ENCODE peak calls at places on chromosomes 3 and 15, in ten cellular contexts. X, B, R, L, C, O, P, T, S and Z are unnamed samples. For H3K4me1, the result is how much of the 10 kb centered on the place peaks cover.

GRCh38 chr3:73623996-73624362 is 762 bp downstream of the PDZRN3 start:
- DNase-seq in B (peak), C (peak), X (peak), O (peak), P (peak), T (peak), L (peak), R (no peak), S (peak), Z (peak)

GRCh38 chr15:89377842-89378698 is 43.4 kb upstream of the POLG start:
- DNase-seq in R (no peak), T (no peak), L (peak), X (no peak), O (no peak), C (no peak), P (peak), S (no peak), B (no peak), Z (no peak)

GRCh38 chr3:190645932-190646331 is 132.0 kb downstream of the IL1RAP start:
- DNase-seq in P (no peak), O (no peak), B (no peak), C (no peak), X (no peak), S (no peak), R (no peak), T (no peak), L (no peak), Z (no peak)

GRCh38 chr15:30065025-30065801 is 17.5 kb upstream of the GOLGA8J start:
- DNase-seq in T (peak), L (no peak), X (no peak), R (no peak), P (no peak), C (no peak), O (no peak), S (peak), B (no peak), Z (no peak)

GRCh38 chr3:4504340-4505261 is 11.5 kb downstream of the ITPR1 start:
- DNase-seq in C (no peak), L (no peak), B (no peak), P (no peak), S (peak), X (peak), R (no peak), T (no peak), O (no peak), Z (no peak)

GRCh38 chr15:26679927-26680326 is 92.9 kb downstream of the GABRB3 start:
- DNase-seq in R (no peak), L (no peak), X (no peak), S (no peak), B (no peak), C (no peak), T (no peak), P (no peak), O (no peak), Z (no peak)

GRCh38 chr3:178076718-178077117 is 459.5 kb upstream of the KCNMB2 start:
- DNase-seq in L (no peak), X (no peak), R (no peak), C (no peak), O (no peak), P (no peak), S (no peak), B (no peak), T (no peak), Z (no peak)

GRCh38 chr15:100651253-100651652 is 48.9 kb downstream of the ASB7 start:
- DNase-seq in R (no peak), S (peak), T (no peak), L (no peak), B (no peak), O (no peak), C (no peak), X (no peak), P (no peak), Z (no peak)

GRCh38 chr3:184241447-184242296 is 7.1 kb downstream of the ALG3 start:
- DNase-seq in C (peak), X (peak), P (no peak), S (peak), O (peak), T (no peak), R (peak), B (peak), L (no peak), Z (no peak)

GRCh38 chr15:40906947-40907802 is 12.9 kb downstream of the VPS18 start:
- DNase-seq in S (peak), B (no peak), T (peak), P (no peak), L (no peak), X (peak), O (peak), R (peak), C (peak), Z (peak)

GRCh38 chr3:64995857-64996564 is 308.2 kb upstream of the ADAMTS9 start:
- DNase-seq in B (no peak), C (no peak), T (peak), O (no peak), X (no peak), L (no peak), S (peak), P (no peak), R (no peak), Z (no peak)

GRCh38 chr3:194688207-194688711 is 2.6 kb downstream of the FAM43A start:
- DNase-seq in O (peak), P (peak), T (no peak), R (peak), L (no peak), B (peak), X (peak), C (peak), S (peak), Z (peak)
- H3K4me3 ChIP-seq in O (peak), P (peak), T (peak), R (peak), L (no peak), B (peak), X (peak), C (peak), S (peak), Z (peak)

DNA sequence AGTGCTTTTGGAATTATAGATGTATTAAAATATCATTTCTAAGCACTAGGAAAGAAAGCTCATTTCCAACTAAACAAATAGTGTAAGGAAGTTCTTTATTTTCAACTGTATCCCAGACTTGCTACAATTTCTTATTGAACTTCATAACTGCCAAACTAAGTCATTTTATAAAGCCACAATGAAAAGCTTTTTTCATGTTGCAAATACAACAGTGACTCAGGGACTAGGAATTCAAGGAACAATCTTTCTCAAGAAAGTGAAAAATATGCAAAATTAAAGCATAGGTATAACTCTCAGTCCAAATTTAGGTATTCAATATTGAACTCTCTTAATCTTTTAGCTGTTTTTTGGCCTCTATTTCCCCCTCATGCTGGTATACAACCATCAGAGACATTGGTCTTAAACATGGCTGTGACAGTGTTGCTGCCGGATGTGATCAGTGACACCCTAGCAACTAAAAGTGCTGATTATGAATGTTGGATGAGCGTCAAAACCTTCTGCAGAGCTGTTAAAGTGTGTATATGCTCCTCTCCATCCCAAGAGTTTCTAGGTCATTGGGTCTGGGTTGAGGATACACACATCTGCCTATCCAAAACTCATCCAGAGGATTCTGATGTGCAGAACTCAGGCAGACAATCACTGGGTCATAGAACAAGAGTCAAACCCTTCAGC is 476.9 kb downstream of the ZNF385D start:
- DNase-seq in C (no peak), X (no peak), S (peak), R (no peak), T (peak), P (no peak), B (no peak), O (no peak), L (no peak), Z (no peak)
- H3K27ac ChIP-seq in C (no peak), X (no peak), S (no peak), R (no peak), T (peak), P (no peak), B (no peak), O (no peak), L (no peak), Z (no peak)

DNA sequence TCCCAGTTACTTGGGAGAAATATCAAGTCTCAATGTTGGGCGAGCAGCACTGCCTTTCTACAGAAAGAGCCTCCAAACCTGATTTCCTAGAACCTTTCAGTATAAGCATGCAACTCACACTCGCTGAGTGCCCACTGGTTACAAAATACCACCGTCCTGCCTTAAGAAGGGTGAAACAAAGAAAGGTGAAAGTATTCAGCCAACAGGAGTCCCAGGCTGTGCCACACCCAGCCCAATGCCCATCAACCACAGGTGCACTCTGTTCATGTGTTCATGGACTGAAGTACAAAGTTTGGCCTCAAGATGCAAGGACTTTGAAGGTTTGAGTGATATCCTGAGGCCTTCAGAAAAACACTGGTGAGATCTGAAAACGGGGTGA is 34.0 kb downstream of the IL17RD start:
- DNase-seq in X (no peak), B (no peak), P (no peak), O (no peak), L (no peak), S (no peak), C (no peak), T (no peak), R (no peak), Z (no peak)
- H3K4me1 ChIP-seq in X (under half), B (half or more), P (half or more), O (under half), L (under half), S (half or more), C (half or more), T (under half), R (under half), Z (under half)

DNA sequence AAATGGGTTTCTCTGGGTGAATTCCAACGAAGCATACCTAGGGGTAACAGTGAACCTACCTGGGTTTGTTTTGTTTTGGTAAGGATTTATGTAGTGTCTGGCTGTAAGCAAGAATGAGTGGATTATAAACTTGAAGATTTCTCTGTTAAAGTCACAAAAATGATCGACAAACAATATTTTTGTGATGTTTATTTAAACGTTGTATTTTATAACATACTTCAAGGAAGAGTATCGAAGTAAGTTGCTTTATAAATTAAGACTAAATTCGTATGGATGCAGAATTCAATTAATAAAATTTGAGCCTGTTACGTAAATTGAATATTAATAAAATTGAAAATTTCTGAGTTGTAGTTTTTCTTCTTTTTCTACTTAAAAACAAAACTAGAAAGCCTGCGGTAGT is 982 bp upstream of the ZDHHC23 start:
- DNase-seq in T (no peak), P (no peak), L (no peak), O (no peak), S (no peak), X (no peak), B (no peak), C (no peak), R (no peak), Z (no peak)
- H3K4me3 ChIP-seq in T (peak), P (peak), L (peak), O (peak), S (peak), X (peak), B (no peak), C (peak), R (peak), Z (peak)

GRCh38 chr15:67070892-67071664 is 5.7 kb downstream of the SMAD3 start:
- DNase-seq in T (no peak), P (peak), B (peak), X (no peak), O (no peak), R (no peak), C (no peak), L (no peak), S (no peak), Z (no peak)

GRCh38 chr15:67074886-67075229 is 9.5 kb downstream of the SMAD3 start:
- DNase-seq in B (no peak), X (no peak), L (no peak), C (no peak), O (no peak), S (no peak), T (no peak), R (no peak), P (no peak), Z (no peak)

GRCh38 chr15:67070150-67070549 is 4.7 kb downstream of the SMAD3 start:
- DNase-seq in R (no peak), L (no peak), P (no peak), B (peak), O (no peak), X (no peak), T (no peak), C (no peak), S (no peak), Z (no peak)

GRCh38 chr15:67072951-67073350 is 7.5 kb downstream of the SMAD3 start:
- DNase-seq in O (no peak), B (no peak), P (no peak), C (no peak), R (no peak), T (no peak), S (peak), L (no peak), X (no peak), Z (no peak)

GRCh38 chr15:67072442-67072841 is 7.0 kb downstream of the SMAD3 start:
- DNase-seq in P (no peak), T (no peak), C (no peak), S (no peak), O (no peak), X (no peak), L (no peak), B (no peak), R (no peak), Z (no peak)
- H3K27ac ChIP-seq in P (no peak), T (no peak), C (no peak), S (no peak), O (no peak), X (no peak), L (no peak), B (no peak), R (no peak), Z (no peak)

GRCh38 chr3:62665627-62666433 is 209.4 kb downstream of the CADPS start:
- DNase-seq in R (peak), P (peak), L (no peak), O (peak), S (peak), X (peak), C (peak), T (peak), B (peak), Z (peak)
- H3K4me1 ChIP-seq in R (under half), P (under half), L (under half), O (under half), S (under half), X (under half), C (under half), T (under half), B (under half), Z (under half)

DNA sequence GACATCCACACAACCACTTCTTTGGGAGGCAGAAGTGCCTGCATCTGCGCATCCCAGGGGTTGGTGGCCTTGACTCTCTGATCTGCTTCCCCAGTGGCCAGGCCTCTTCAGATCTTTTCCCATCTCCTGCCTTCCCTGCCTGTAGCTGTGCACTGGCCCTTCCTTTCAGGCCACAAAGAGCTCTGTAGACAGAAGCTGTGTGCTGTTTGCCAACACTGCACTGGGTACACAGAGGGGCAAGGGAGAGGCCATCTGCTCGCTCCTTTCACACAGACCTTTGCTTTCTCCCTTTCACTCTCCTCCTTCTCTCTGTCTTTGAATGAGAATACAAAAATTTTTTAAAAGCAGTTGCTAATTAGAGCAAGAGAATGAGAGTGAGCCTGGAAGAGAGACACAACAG is 170.8 kb downstream of the EPHB1 start:
- DNase-seq in B (no peak), P (no peak), X (no peak), L (no peak), C (no peak), T (no peak), R (no peak), S (no peak), O (no peak), Z (no peak)
- H3K4me3 ChIP-seq in B (no peak), P (no peak), X (no peak), L (no peak), C (no peak), T (no peak), R (no peak), S (no peak), O (no peak), Z (no peak)